ENCODE peak calls at places on chromosomes 6 and 20, in four cellular contexts. Y is endodermal cell, D is fibroblast of lung, T is tibial artery. Q is an unnamed sample.
A peak's percentile ranks its signal among the peaks of the same experiment; 100 is the strongest.

GRCh38 chr6:21915707-21916399 is 322.3 kb downstream of the SOX4 start:
- DNase-seq in Y (no peak), D (peak; percentile 32), T (no peak), Q (peak; percentile 11)

GRCh38 chr6:131062245-131063027 is 609 bp downstream of the EPB41L2 start:
- DNase-seq in Y (peak; percentile 74), D (no peak), T (peak; percentile 69), Q (no peak)

GRCh38 chr20:32390999-32391398 is 32.9 kb downstream of the ASXL1 start:
- DNase-seq in Y (no peak), D (peak; percentile 10), T (no peak), Q (no peak)

GRCh38 chr20:59455392-59456341 is 148.7 kb upstream of the PHACTR3 start:
- DNase-seq in Y (peak; percentile 67), D (peak; percentile 8), T (no peak), Q (no peak)

GRCh38 chr6:17714879-17715860 is 8.4 kb upstream of the NUP153 start:
- DNase-seq in Y (peak; percentile 45), D (peak; percentile 95), T (no peak), Q (peak; percentile 88)

GRCh38 chr6:14739830-14740229 is 506.0 kb upstream of the JARID2 start:
- DNase-seq in Y (no peak), D (no peak), T (no peak), Q (no peak)

GRCh38 chr6:136438445-136438844 is 111.8 kb downstream of the MAP7 start:
- DNase-seq in Y (no peak), D (no peak), T (no peak), Q (no peak)

GRCh38 chr6:139248911-139249310 is 42.9 kb downstream of the TXLNB start:
- DNase-seq in Y (no peak), D (no peak), T (no peak), Q (no peak)

GRCh38 chr6:79403525-79403924 is 133.7 kb downstream of the LCA5 start:
- DNase-seq in Y (no peak), D (no peak), T (no peak), Q (no peak)

GRCh38 chr6:14453712-14454466 is 336.3 kb downstream of the CD83 start:
- DNase-seq in Y (no peak), D (no peak), T (no peak), Q (no peak)

GRCh38 chr6:22886881-22887581 is 317.7 kb downstream of the HDGFL1 start:
- DNase-seq in Y (no peak), D (no peak), T (no peak), Q (peak; percentile 31)

GRCh38 chr6:30497714-30498113 is 8.4 kb downstream of the HLA-E start:
- DNase-seq in Y (no peak), D (no peak), T (no peak), Q (no peak)

GRCh38 chr20:24667689-24668383 is 198.4 kb downstream of the SYNDIG1 start:
- DNase-seq in Y (no peak), D (no peak), T (peak; percentile 23), Q (no peak)

GRCh38 chr6:52512199-52512598 is 64.7 kb downstream of the TRAM2 start:
- DNase-seq in Y (no peak), D (peak; percentile 92), T (peak; percentile 87), Q (peak; percentile 86)

GRCh38 chr20:53660947-53661381 is 67.3 kb upstream of the ZNF217 start:
- DNase-seq in Y (peak; percentile 51), D (peak; percentile 43), T (no peak), Q (no peak)

GRCh38 chr6:155185544-155185943 is 78.3 kb upstream of the CLDN20 start:
- DNase-seq in Y (peak; percentile 89), D (no peak), T (no peak), Q (peak; percentile 24)

GRCh38 chr6:170030284-170031095 is 260.4 kb downstream of the DLL1 start:
- DNase-seq in Y (peak; percentile 35), D (no peak), T (peak; percentile 47), Q (no peak)

GRCh38 chr20:47133809-47134456 is 222.6 kb downstream of the ZMYND8 start:
- DNase-seq in Y (no peak), D (peak; percentile 79), T (no peak), Q (peak; percentile 62)

GRCh38 chr6:15996030-15996429 is 132.9 kb upstream of the MYLIP start:
- DNase-seq in Y (no peak), D (peak; percentile 4), T (no peak), Q (peak; percentile 8)

GRCh38 chr6:10175330-10175729 is 239.5 kb downstream of the TFAP2A start:
- DNase-seq in Y (no peak), D (no peak), T (no peak), Q (no peak)

GRCh38 chr6:50959081-50959641 is 140.5 kb downstream of the TFAP2B start:
- DNase-seq in Y (no peak), D (no peak), T (no peak), Q (no peak)
- H3K4me3 ChIP-seq in Y (no peak overlapping the region), D (no peak overlapping the region), T (no peak overlapping the region), Q (no peak overlapping the region)

DNA sequence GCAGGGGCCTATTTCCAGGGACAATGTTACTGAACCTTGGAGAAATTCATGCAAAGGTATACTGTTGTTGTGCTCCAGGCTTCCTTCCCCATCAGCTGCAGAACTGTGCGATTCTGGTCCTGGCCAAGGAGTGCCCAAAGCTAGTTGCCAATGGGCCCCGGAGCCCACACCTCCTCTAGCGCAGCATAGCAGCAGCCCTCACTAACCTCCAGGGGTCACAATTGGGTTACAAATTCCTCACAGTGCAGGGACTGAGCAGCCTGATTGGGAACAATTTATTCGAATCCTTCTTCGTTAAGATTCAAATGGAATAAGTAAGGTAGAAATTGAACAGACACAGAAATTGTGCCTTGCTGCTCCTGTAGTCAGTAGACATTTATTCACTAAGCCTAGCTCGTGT is 284.9 kb downstream of the PRKN start:
- DNase-seq in Y (peak; percentile 83), D (peak; percentile 17), T (no peak), Q (no peak)
- TF ChIP-seq CTCF in Y (peak; percentile 92), D (peak; percentile 33), T (no peak), Q (peak; percentile 19)

GRCh38 chr20:51121901-51122412 is 99.0 kb upstream of the KCNG1 start:
- DNase-seq in Y (peak; percentile 73), D (peak; percentile 36), T (no peak), Q (peak; percentile 49)
- H3K27me3 ChIP-seq in Y (no peaks in the 10 kb centered on the region), D (no peaks in the 10 kb centered on the region), T (peaks cover 41% of the 10 kb centered on the region), Q (no peaks in the 10 kb centered on the region)

GRCh38 chr6:144346719-144347446 is 61.7 kb downstream of the UTRN start:
- DNase-seq in Y (no peak), D (peak; percentile 72), T (no peak), Q (peak; percentile 82)
- H3K4me3 ChIP-seq in Y (no peak overlapping the region), D (no peak overlapping the region), T (no peak overlapping the region), Q (no peak overlapping the region)

DNA sequence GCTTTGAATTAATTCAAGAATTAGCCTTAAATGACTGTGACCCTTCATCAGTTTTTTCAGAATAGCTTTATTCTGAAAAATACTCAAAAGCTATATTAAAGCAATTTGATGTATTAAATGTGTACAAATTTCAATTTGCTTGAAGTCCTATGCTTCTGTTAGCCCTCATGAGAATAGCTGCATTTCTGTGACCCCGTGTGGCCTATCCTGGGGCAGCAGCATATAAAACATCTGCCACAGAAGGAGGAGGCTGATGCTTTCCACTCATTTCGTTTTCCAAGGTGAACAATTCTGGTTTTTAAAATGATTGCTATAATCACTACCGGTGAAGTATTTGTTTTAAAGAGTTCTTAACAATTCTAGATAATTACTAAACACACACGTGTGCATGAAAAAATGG is 360.3 kb downstream of the BTBD9 start:
- DNase-seq in Y (no peak), D (no peak), T (no peak), Q (no peak)
- TF ChIP-seq CTCF in Y (peak; percentile 56), D (peak; percentile 26), T (no peak), Q (peak; percentile 31)

GRCh38 chr6:116876635-116877611 is at the start of gene RFX6:
- DNase-seq in Y (peak; percentile 85), D (no peak), T (no peak), Q (no peak)

GRCh38 chr6:116884530-116884929 is 7.5 kb downstream of the RFX6 start:
- DNase-seq in Y (peak; percentile 55), D (no peak), T (no peak), Q (no peak)

GRCh38 chr6:116877743-116878142 is 701 bp downstream of the RFX6 start:
- DNase-seq in Y (peak; percentile 50), D (no peak), T (no peak), Q (no peak)

GRCh38 chr6:116883005-116883404 is 6.0 kb downstream of the RFX6 start:
- DNase-seq in Y (no peak), D (no peak), T (no peak), Q (no peak)

GRCh38 chr6:116881236-116881635 is 4.2 kb downstream of the RFX6 start:
- DNase-seq in Y (no peak), D (peak; percentile 21), T (no peak), Q (no peak)
- H3K27me3 ChIP-seq in Y (peaks cover 41% of the 10 kb centered on the region), D (peaks cover 11% of the 10 kb centered on the region), T (peaks cover 18% of the 10 kb centered on the region), Q (peaks cover 20% of the 10 kb centered on the region)

GRCh38 chr6:106702046-106702445 is 72.7 kb downstream of the QRSL1 start:
- DNase-seq in Y (no peak), D (no peak), T (no peak), Q (no peak)

GRCh38 chr6:106700581-106700980 is 71.2 kb downstream of the QRSL1 start:
- DNase-seq in Y (no peak), D (no peak), T (no peak), Q (no peak)

GRCh38 chr6:106704327-106704726 is 74.9 kb downstream of the QRSL1 start:
- DNase-seq in Y (no peak), D (no peak), T (no peak), Q (no peak)

GRCh38 chr6:106705156-106705555 is 75.8 kb downstream of the QRSL1 start:
- DNase-seq in Y (no peak), D (no peak), T (no peak), Q (no peak)

DNA sequence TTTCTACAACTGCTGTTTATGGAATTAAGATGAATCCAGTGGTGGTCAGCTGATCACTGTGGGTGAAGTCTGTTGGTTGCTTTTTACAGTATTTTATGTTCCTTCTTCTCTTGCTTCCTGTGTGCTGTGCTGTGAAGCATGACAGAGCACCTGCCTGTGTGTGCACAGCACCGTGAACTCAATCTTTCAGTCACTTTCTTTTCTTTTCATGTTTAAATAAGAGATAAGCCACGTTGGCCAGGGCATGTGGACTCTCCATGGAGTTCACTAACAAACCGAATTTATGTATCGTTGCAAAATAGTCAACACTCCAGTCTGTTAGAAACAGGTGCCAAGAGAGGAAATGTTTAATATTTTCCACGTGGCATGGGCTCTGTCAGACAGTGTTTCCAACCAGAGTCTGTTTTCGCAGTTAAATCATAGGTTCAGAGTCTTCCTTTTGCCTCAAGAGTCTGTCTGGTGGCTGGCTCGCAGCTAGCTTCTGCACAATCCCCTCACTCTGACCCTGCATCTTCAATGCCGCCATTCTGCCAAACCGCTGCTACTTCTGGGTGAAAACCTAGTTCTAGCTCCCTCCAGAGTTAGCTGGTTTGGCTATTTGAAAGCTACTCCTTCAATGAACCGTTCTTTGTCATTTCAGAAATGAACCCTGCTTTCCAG is 73.2 kb downstream of the QRSL1 start:
- DNase-seq in Y (no peak), D (no peak), T (no peak), Q (no peak)
- H3K4me3 ChIP-seq in Y (no peak overlapping the region), D (no peak overlapping the region), T (no peak overlapping the region), Q (no peak overlapping the region)